ENCODE peak calls at places on chromosomes 16 and 17, in five cellular contexts. K is iris pigment epithelial cell, Z is renal cortical epithelial cell, P is right atrium auricular region, H is GM13976. D is an unnamed sample.
A peak's percentile ranks its signal among the peaks of the same experiment; 100 is the strongest.

GRCh38 chr17:7754656-7755055 is 37.1 kb downstream of the DNAH2 start:
- DNase-seq in K (no peak), Z (no peak), P (no peak), H (no peak), D (no peak)

GRCh38 chr17:61809816-61810392 is 53.4 kb downstream of the BRIP1 start:
- DNase-seq in K (peak; percentile 82), Z (no peak), P (no peak), H (no peak), D (no peak)

GRCh38 chr16:66858740-66859396 is 14.7 kb downstream of the CA7 start:
- DNase-seq in K (peak; percentile 49), Z (peak; percentile 48), P (peak; percentile 64), H (no peak), D (no peak)

GRCh38 chr16:51008037-51008436 is 143.0 kb downstream of the SALL1 start:
- DNase-seq in K (no peak), Z (no peak), P (no peak), H (no peak), D (no peak)

GRCh38 chr17:80931421-80932265 is 60.0 kb upstream of the CHMP6 start:
- DNase-seq in K (peak; percentile 77), Z (peak; percentile 73), P (no peak), H (no peak), D (no peak)

GRCh38 chr17:73064084-73064938 is 28.2 kb downstream of the SLC39A11 start:
- DNase-seq in K (peak; percentile 28), Z (peak; percentile 59), P (no peak), H (no peak), D (peak; percentile 47)

GRCh38 chr17:332558-333322 is 19.9 kb downstream of the RPH3AL start:
- DNase-seq in K (peak; percentile 41), Z (no peak), P (peak; percentile 77), H (no peak), D (no peak)

GRCh38 chr16:46620265-46621005 is 744 bp downstream of the SHCBP1 start:
- DNase-seq in K (peak; percentile 26), Z (no peak), P (no peak), H (peak; percentile 56), D (no peak)

GRCh38 chr16:20880867-20881866 is 19.0 kb downstream of the DCUN1D3 start:
- DNase-seq in K (no peak), Z (peak; percentile 37), P (no peak), H (no peak), D (no peak)

GRCh38 chr17:59329558-59330313 is 1.7 kb upstream of the YPEL2 start:
- DNase-seq in K (peak; percentile 93), Z (peak; percentile 84), P (peak; percentile 74), H (peak; percentile 72), D (peak; percentile 77)

GRCh38 chr17:79047291-79047920 is 23.4 kb downstream of the C1QTNF1 start:
- DNase-seq in K (no peak), Z (no peak), P (no peak), H (no peak), D (no peak)

D was measured in coronary artery.